ENCODE peak calls at places on chromosome 15, in eight cellular contexts. T is dorsolateral prefrontal cortex; Z is kidney tubule cell; K is brain microvascular endothelial cell; M is right atrium auricular region; C is activated CD4-positive, alpha-beta T cell treated with anti-CD3 and anti-CD28 coated beads, Interleukin-2, amount 10 ng/mL, durations not matched to agents 7 days and 5 days; R is spleen; S is heart right ventricle. N is an unnamed sample.

GRCh38 chr15:63134245-63134644 is 12.6 kb downstream of the LACTB start:
- DNase-seq in T (no peak), Z (no peak), K (no peak), M (no peak), C (no peak), R (no peak), S (no peak), N (no peak)

GRCh38 chr15:60745469-60745971 is 266.6 kb upstream of the ICE2 start:
- DNase-seq in T (no peak), Z (no peak), K (peak), M (peak), C (no peak), R (no peak), S (peak), N (peak)

GRCh38 chr15:78055923-78056713 is 21.4 kb downstream of the TBC1D2B start:
- DNase-seq in T (no peak), Z (peak), K (no peak), M (no peak), C (no peak), R (no peak), S (peak), N (no peak)

GRCh38 chr15:100241572-100242479 is 99.9 kb downstream of the ADAMTS17 start:
- DNase-seq in T (peak), Z (peak), K (peak), M (no peak), C (no peak), R (no peak), S (no peak), N (no peak)

GRCh38 chr15:89129123-89129815 is 41.0 kb downstream of the ABHD2 start:
- DNase-seq in T (no peak), Z (peak), K (no peak), M (no peak), C (peak), R (peak), S (peak), N (no peak)

GRCh38 chr15:64695571-64695992 is 79.8 kb downstream of the RBPMS2 start:
- DNase-seq in T (no peak), Z (no peak), K (no peak), M (no peak), C (no peak), R (peak), S (no peak), N (no peak)

GRCh38 chr15:101121511-101122090 is 130.2 kb downstream of the CHSY1 start:
- DNase-seq in T (peak), Z (peak), K (peak), M (peak), C (peak), R (peak), S (peak), N (peak)

GRCh38 chr15:31304736-31305365 is 21.8 kb upstream of the KLF13 start:
- DNase-seq in T (peak), Z (no peak), K (no peak), M (peak), C (peak), R (no peak), S (no peak), N (no peak)

GRCh38 chr15:45199136-45199810 is 11.5 kb upstream of the SHF start:
- DNase-seq in T (no peak), Z (peak), K (no peak), M (no peak), C (peak), R (no peak), S (no peak), N (no peak)

GRCh38 chr15:58447244-58448010 is 15.6 kb downstream of the LIPC start:
- DNase-seq in T (no peak), Z (peak), K (peak), M (no peak), C (no peak), R (no peak), S (no peak), N (no peak)

GRCh38 chr15:54815546-54815945 is 381.2 kb downstream of the RSL24D1 start:
- DNase-seq in T (no peak), Z (no peak), K (no peak), M (no peak), C (no peak), R (no peak), S (no peak), N (no peak)

N was measured in ureter.